ENCODE peak calls at places on chromosomes 5 and 9, in eight cellular contexts. One of them, this sample, is unnamed.

GRCh38 chr9:38311382-38312270 is 80.9 kb upstream of the ALDH1B1 start:
- DNase-seq in cardiac fibroblast: no peak
- DNase-seq in cardiac muscle cell: peak
- DNase-seq in CD8-positive, alpha-beta memory T cell: no peak
- DNase-seq in suprapubic skin: no peak
- DNase-seq in uterus: no peak
- DNase-seq in NB4: peak
- DNase-seq in GM23338: peak
- DNase-seq in this sample: no peak

GRCh38 chr5:96093890-96094381 is 132.3 kb upstream of the ELL2 start:
- DNase-seq in cardiac fibroblast: no peak
- DNase-seq in cardiac muscle cell: no peak
- DNase-seq in CD8-positive, alpha-beta memory T cell: no peak
- DNase-seq in suprapubic skin: no peak
- DNase-seq in uterus: no peak
- DNase-seq in NB4: no peak
- DNase-seq in GM23338: no peak
- DNase-seq in this sample: no peak

GRCh38 chr9:36535106-36535505 is 37.6 kb upstream of the MELK start:
- DNase-seq in cardiac fibroblast: no peak
- DNase-seq in cardiac muscle cell: no peak
- DNase-seq in CD8-positive, alpha-beta memory T cell: no peak
- DNase-seq in suprapubic skin: no peak
- DNase-seq in uterus: no peak
- DNase-seq in NB4: no peak
- DNase-seq in GM23338: no peak
- DNase-seq in this sample: no peak

GRCh38 chr5:172350212-172351181 is 66.9 kb upstream of the UBTD2 start:
- DNase-seq in cardiac fibroblast: no peak
- DNase-seq in cardiac muscle cell: no peak
- DNase-seq in CD8-positive, alpha-beta memory T cell: no peak
- DNase-seq in suprapubic skin: no peak
- DNase-seq in uterus: no peak
- DNase-seq in NB4: no peak
- DNase-seq in GM23338: no peak
- DNase-seq in this sample: no peak

GRCh38 chr5:14204785-14205321 is 61.7 kb downstream of the TRIO start:
- DNase-seq in cardiac fibroblast: peak
- DNase-seq in cardiac muscle cell: peak
- DNase-seq in CD8-positive, alpha-beta memory T cell: no peak
- DNase-seq in suprapubic skin: peak
- DNase-seq in uterus: peak
- DNase-seq in NB4: peak
- DNase-seq in GM23338: peak
- DNase-seq in this sample: peak

GRCh38 chr5:54738118-54738972 is 220.8 kb downstream of the SNX18 start:
- DNase-seq in cardiac fibroblast: peak
- DNase-seq in cardiac muscle cell: peak
- DNase-seq in CD8-positive, alpha-beta memory T cell: no peak
- DNase-seq in suprapubic skin: no peak
- DNase-seq in uterus: peak
- DNase-seq in NB4: no peak
- DNase-seq in GM23338: no peak
- DNase-seq in this sample: no peak

GRCh38 chr5:80213467-80213866 is 42.4 kb downstream of the SERINC5 start:
- DNase-seq in cardiac fibroblast: no peak
- DNase-seq in cardiac muscle cell: no peak
- DNase-seq in CD8-positive, alpha-beta memory T cell: no peak
- DNase-seq in suprapubic skin: no peak
- DNase-seq in uterus: no peak
- DNase-seq in NB4: peak
- DNase-seq in GM23338: no peak
- DNase-seq in this sample: no peak

GRCh38 chr5:103232393-103232999 is 26.1 kb upstream of the MACIR start:
- DNase-seq in cardiac fibroblast: peak
- DNase-seq in cardiac muscle cell: peak
- DNase-seq in CD8-positive, alpha-beta memory T cell: no peak
- DNase-seq in suprapubic skin: no peak
- DNase-seq in uterus: no peak
- DNase-seq in NB4: peak
- DNase-seq in GM23338: peak
- DNase-seq in this sample: no peak

GRCh38 chr9:128419061-128419925 is 1.4 kb upstream of the CERCAM start:
- DNase-seq in cardiac fibroblast: peak
- DNase-seq in cardiac muscle cell: peak
- DNase-seq in CD8-positive, alpha-beta memory T cell: no peak
- DNase-seq in suprapubic skin: no peak
- DNase-seq in uterus: peak
- DNase-seq in NB4: no peak
- DNase-seq in GM23338: no peak
- DNase-seq in this sample: no peak

GRCh38 chr9:85013703-85014102 is 344.2 kb downstream of the NTRK2 start:
- DNase-seq in cardiac fibroblast: no peak
- DNase-seq in cardiac muscle cell: no peak
- DNase-seq in CD8-positive, alpha-beta memory T cell: no peak
- DNase-seq in suprapubic skin: no peak
- DNase-seq in uterus: no peak
- DNase-seq in NB4: no peak
- DNase-seq in GM23338: no peak
- DNase-seq in this sample: no peak

GRCh38 chr5:87195104-87195581 is 72.5 kb upstream of the RASA1 start:
- DNase-seq in cardiac fibroblast: peak
- DNase-seq in cardiac muscle cell: peak
- DNase-seq in CD8-positive, alpha-beta memory T cell: no peak
- DNase-seq in suprapubic skin: no peak
- DNase-seq in uterus: no peak
- DNase-seq in NB4: peak
- DNase-seq in GM23338: no peak
- DNase-seq in this sample: peak

GRCh38 chr5:59218424-59219045 is 635.7 kb downstream of the RAB3C start:
- DNase-seq in cardiac fibroblast: peak
- DNase-seq in cardiac muscle cell: peak
- DNase-seq in CD8-positive, alpha-beta memory T cell: no peak
- DNase-seq in suprapubic skin: no peak
- DNase-seq in uterus: no peak
- DNase-seq in NB4: peak
- DNase-seq in GM23338: peak
- DNase-seq in this sample: no peak

GRCh38 chr5:33968133-33969005 is 16.1 kb downstream of the SLC45A2 start:
- DNase-seq in cardiac fibroblast: no peak
- DNase-seq in cardiac muscle cell: no peak
- DNase-seq in CD8-positive, alpha-beta memory T cell: no peak
- DNase-seq in suprapubic skin: no peak
- DNase-seq in uterus: no peak
- DNase-seq in NB4: no peak
- DNase-seq in GM23338: no peak
- DNase-seq in this sample: no peak

GRCh38 chr9:69572611-69573010 is 99.6 kb downstream of the APBA1 start:
- DNase-seq in cardiac fibroblast: peak
- DNase-seq in cardiac muscle cell: peak
- DNase-seq in CD8-positive, alpha-beta memory T cell: no peak
- DNase-seq in suprapubic skin: no peak
- DNase-seq in uterus: no peak
- DNase-seq in NB4: no peak
- DNase-seq in GM23338: no peak
- DNase-seq in this sample: no peak

GRCh38 chr5:108747111-108748009 is at the start of gene FER:
- DNase-seq in cardiac fibroblast: peak
- DNase-seq in cardiac muscle cell: peak
- DNase-seq in CD8-positive, alpha-beta memory T cell: no peak
- DNase-seq in suprapubic skin: no peak
- DNase-seq in uterus: peak
- DNase-seq in NB4: peak
- DNase-seq in GM23338: no peak
- DNase-seq in this sample: peak

GRCh38 chr5:43044181-43044914 is 4.2 kb upstream of the ANXA2R start:
- DNase-seq in cardiac fibroblast: no peak
- DNase-seq in cardiac muscle cell: no peak
- DNase-seq in CD8-positive, alpha-beta memory T cell: no peak
- DNase-seq in suprapubic skin: no peak
- DNase-seq in uterus: peak
- DNase-seq in NB4: no peak
- DNase-seq in GM23338: peak
- DNase-seq in this sample: no peak

GRCh38 chr5:36657563-36657995 is 51.2 kb downstream of the SLC1A3 start:
- DNase-seq in cardiac fibroblast: peak
- DNase-seq in cardiac muscle cell: peak
- DNase-seq in CD8-positive, alpha-beta memory T cell: no peak
- DNase-seq in suprapubic skin: peak
- DNase-seq in uterus: peak
- DNase-seq in NB4: peak
- DNase-seq in GM23338: no peak
- DNase-seq in this sample: peak

GRCh38 chr9:126705311-126705766 is 91.6 kb downstream of the LMX1B start:
- DNase-seq in cardiac fibroblast: peak
- DNase-seq in cardiac muscle cell: peak
- DNase-seq in CD8-positive, alpha-beta memory T cell: peak
- DNase-seq in suprapubic skin: peak
- DNase-seq in uterus: peak
- DNase-seq in NB4: peak
- DNase-seq in GM23338: peak
- DNase-seq in this sample: no peak

GRCh38 chr5:119191944-119192343 is 121.1 kb downstream of the DMXL1 start:
- DNase-seq in cardiac fibroblast: no peak
- DNase-seq in cardiac muscle cell: no peak
- DNase-seq in CD8-positive, alpha-beta memory T cell: no peak
- DNase-seq in suprapubic skin: no peak
- DNase-seq in uterus: no peak
- DNase-seq in NB4: no peak
- DNase-seq in GM23338: no peak
- DNase-seq in this sample: no peak

GRCh38 chr9:4706971-4707622 is 27.7 kb downstream of the CDC37L1 start:
- DNase-seq in cardiac fibroblast: no peak
- DNase-seq in cardiac muscle cell: no peak
- DNase-seq in CD8-positive, alpha-beta memory T cell: no peak
- DNase-seq in suprapubic skin: no peak
- DNase-seq in uterus: no peak
- DNase-seq in NB4: peak
- DNase-seq in GM23338: no peak
- DNase-seq in this sample: no peak

GRCh38 chr5:11851402-11851801 is 52.8 kb downstream of the CTNND2 start:
- DNase-seq in cardiac fibroblast: no peak
- DNase-seq in cardiac muscle cell: no peak
- DNase-seq in CD8-positive, alpha-beta memory T cell: no peak
- DNase-seq in suprapubic skin: no peak
- DNase-seq in uterus: no peak
- DNase-seq in NB4: no peak
- DNase-seq in GM23338: no peak
- DNase-seq in this sample: no peak

GRCh38 chr9:131418143-131419028 is 24.5 kb downstream of the PRRC2B start:
- DNase-seq in cardiac fibroblast: peak
- DNase-seq in cardiac muscle cell: no peak
- DNase-seq in CD8-positive, alpha-beta memory T cell: no peak
- DNase-seq in suprapubic skin: no peak
- DNase-seq in uterus: no peak
- DNase-seq in NB4: no peak
- DNase-seq in GM23338: peak
- DNase-seq in this sample: no peak

GRCh38 chr5:120599576-120599975 is 135.5 kb downstream of the PRR16 start:
- DNase-seq in cardiac fibroblast: peak
- DNase-seq in cardiac muscle cell: peak
- DNase-seq in CD8-positive, alpha-beta memory T cell: no peak
- DNase-seq in suprapubic skin: no peak
- DNase-seq in uterus: no peak
- DNase-seq in NB4: peak
- DNase-seq in GM23338: no peak
- DNase-seq in this sample: peak

GRCh38 chr9:102253099-102253498 is 514.7 kb upstream of the GRIN3A start:
- DNase-seq in cardiac fibroblast: no peak
- DNase-seq in cardiac muscle cell: no peak
- DNase-seq in CD8-positive, alpha-beta memory T cell: no peak
- DNase-seq in suprapubic skin: no peak
- DNase-seq in uterus: no peak
- DNase-seq in NB4: no peak
- DNase-seq in GM23338: no peak
- DNase-seq in this sample: no peak

GRCh38 chr9:103364753-103365152 is 369.6 kb downstream of the CYLC2 start:
- DNase-seq in cardiac fibroblast: peak
- DNase-seq in cardiac muscle cell: peak
- DNase-seq in CD8-positive, alpha-beta memory T cell: no peak
- DNase-seq in suprapubic skin: no peak
- DNase-seq in uterus: no peak
- DNase-seq in NB4: no peak
- DNase-seq in GM23338: no peak
- DNase-seq in this sample: peak

GRCh38 chr9:81737871-81738507 is 48.6 kb upstream of the TLE1 start:
- DNase-seq in cardiac fibroblast: peak
- DNase-seq in cardiac muscle cell: peak
- DNase-seq in CD8-positive, alpha-beta memory T cell: no peak
- DNase-seq in suprapubic skin: no peak
- DNase-seq in uterus: no peak
- DNase-seq in NB4: peak
- DNase-seq in GM23338: no peak
- DNase-seq in this sample: peak

GRCh38 chr9:104386425-104387069 is 117.5 kb upstream of the OR13F1 start:
- DNase-seq in cardiac fibroblast: peak
- DNase-seq in cardiac muscle cell: peak
- DNase-seq in CD8-positive, alpha-beta memory T cell: no peak
- DNase-seq in suprapubic skin: no peak
- DNase-seq in uterus: no peak
- DNase-seq in NB4: peak
- DNase-seq in GM23338: peak
- DNase-seq in this sample: peak

GRCh38 chr9:113620377-113621161 is 157.0 kb downstream of the RGS3 start:
- DNase-seq in cardiac fibroblast: peak
- DNase-seq in cardiac muscle cell: peak
- DNase-seq in CD8-positive, alpha-beta memory T cell: no peak
- DNase-seq in suprapubic skin: peak
- DNase-seq in uterus: peak
- DNase-seq in NB4: no peak
- DNase-seq in GM23338: peak
- DNase-seq in this sample: peak
- H3K4me3 ChIP-seq in cardiac fibroblast: no peak
- H3K4me3 ChIP-seq in cardiac muscle cell: no peak
- H3K4me3 ChIP-seq in CD8-positive, alpha-beta memory T cell: no peak
- H3K4me3 ChIP-seq in suprapubic skin: no peak
- H3K4me3 ChIP-seq in uterus: no peak
- H3K4me3 ChIP-seq in NB4: no peak
- H3K4me3 ChIP-seq in GM23338: no peak
- H3K4me3 ChIP-seq in this sample: no peak

GRCh38 chr5:140881889-140882590 is at the start of gene PCDHA13:
- DNase-seq in cardiac fibroblast: peak
- DNase-seq in cardiac muscle cell: peak
- DNase-seq in CD8-positive, alpha-beta memory T cell: no peak
- DNase-seq in suprapubic skin: no peak
- DNase-seq in uterus: no peak
- DNase-seq in NB4: no peak
- DNase-seq in GM23338: peak
- DNase-seq in this sample: no peak
- H3K4me3 ChIP-seq in cardiac fibroblast: no peak
- H3K4me3 ChIP-seq in cardiac muscle cell: no peak
- H3K4me3 ChIP-seq in CD8-positive, alpha-beta memory T cell: no peak
- H3K4me3 ChIP-seq in suprapubic skin: no peak
- H3K4me3 ChIP-seq in uterus: no peak
- H3K4me3 ChIP-seq in NB4: no peak
- H3K4me3 ChIP-seq in GM23338: peak
- H3K4me3 ChIP-seq in this sample: no peak

GRCh38 chr9:86756576-86757381 is 190.5 kb downstream of the GAS1 start:
- DNase-seq in cardiac fibroblast: no peak
- DNase-seq in cardiac muscle cell: no peak
- DNase-seq in CD8-positive, alpha-beta memory T cell: no peak
- DNase-seq in suprapubic skin: no peak
- DNase-seq in uterus: no peak
- DNase-seq in NB4: no peak
- DNase-seq in GM23338: no peak
- DNase-seq in this sample: no peak
- H3K4me3 ChIP-seq in cardiac fibroblast: no peak
- H3K4me3 ChIP-seq in cardiac muscle cell: no peak
- H3K4me3 ChIP-seq in CD8-positive, alpha-beta memory T cell: no peak
- H3K4me3 ChIP-seq in suprapubic skin: no peak
- H3K4me3 ChIP-seq in uterus: no peak
- H3K4me3 ChIP-seq in NB4: no peak
- H3K4me3 ChIP-seq in GM23338: no peak
- H3K4me3 ChIP-seq in this sample: no peak

GRCh38 chr5:1501372-1502045 is 22.3 kb downstream of the LPCAT1 start:
- DNase-seq in cardiac fibroblast: no peak
- DNase-seq in cardiac muscle cell: no peak
- DNase-seq in CD8-positive, alpha-beta memory T cell: peak
- DNase-seq in suprapubic skin: no peak
- DNase-seq in uterus: no peak
- DNase-seq in NB4: no peak
- DNase-seq in GM23338: no peak
- DNase-seq in this sample: no peak
- H3K4me3 ChIP-seq in cardiac fibroblast: no peak
- H3K4me3 ChIP-seq in cardiac muscle cell: no peak
- H3K4me3 ChIP-seq in CD8-positive, alpha-beta memory T cell: no peak
- H3K4me3 ChIP-seq in suprapubic skin: no peak
- H3K4me3 ChIP-seq in uterus: no peak
- H3K4me3 ChIP-seq in NB4: no peak
- H3K4me3 ChIP-seq in GM23338: no peak
- H3K4me3 ChIP-seq in this sample: no peak

This sample was measured in skeletal muscle cell.